ENCODE peak calls at places on chromosomes 4 and X, in ten cellular contexts. One of them, this sample, is unnamed.

GRCh38 chr4:10371869-10372471 is 85.3 kb downstream of the ZNF518B start:
- DNase-seq in germinal center: no peak
- DNase-seq in neural crest cell: no peak
- DNase-seq in K562: peak
- DNase-seq in DMS153: no peak
- DNase-seq in iPS-NIHi11: peak
- DNase-seq in kidney: no peak
- DNase-seq in dorsolateral prefrontal cortex: no peak
- DNase-seq in Right ventricle myocardium superior: no peak
- DNase-seq in cardiac muscle cell: peak
- DNase-seq in this sample: peak

GRCh38 chrX:9267415-9267814 is 197.4 kb upstream of the TBL1X start:
- DNase-seq in dorsolateral prefrontal cortex: no peak
- DNase-seq in K562: no peak
- DNase-seq in germinal center: no peak
- DNase-seq in neural crest cell: no peak
- DNase-seq in Right ventricle myocardium superior: no peak
- DNase-seq in cardiac muscle cell: no peak
- DNase-seq in DMS153: no peak
- DNase-seq in kidney: no peak
- DNase-seq in iPS-NIHi11: no peak
- DNase-seq in this sample: no peak

GRCh38 chr4:102641796-102642195 is 119.0 kb downstream of the MANBA start:
- DNase-seq in DMS153: no peak
- DNase-seq in Right ventricle myocardium superior: no peak
- DNase-seq in neural crest cell: no peak
- DNase-seq in K562: no peak
- DNase-seq in germinal center: no peak
- DNase-seq in iPS-NIHi11: no peak
- DNase-seq in cardiac muscle cell: no peak
- DNase-seq in kidney: no peak
- DNase-seq in dorsolateral prefrontal cortex: no peak
- DNase-seq in this sample: no peak

GRCh38 chr4:5701971-5702370 is 6.4 kb downstream of the EVC2 start:
- DNase-seq in DMS153: no peak
- DNase-seq in Right ventricle myocardium superior: no peak
- DNase-seq in K562: no peak
- DNase-seq in neural crest cell: no peak
- DNase-seq in kidney: no peak
- DNase-seq in iPS-NIHi11: no peak
- DNase-seq in dorsolateral prefrontal cortex: no peak
- DNase-seq in cardiac muscle cell: no peak
- DNase-seq in germinal center: no peak
- DNase-seq in this sample: no peak

GRCh38 chr4:45939056-45939455 is 184.8 kb downstream of the GABRG1 start:
- DNase-seq in neural crest cell: no peak
- DNase-seq in K562: no peak
- DNase-seq in Right ventricle myocardium superior: no peak
- DNase-seq in kidney: no peak
- DNase-seq in germinal center: no peak
- DNase-seq in iPS-NIHi11: no peak
- DNase-seq in dorsolateral prefrontal cortex: no peak
- DNase-seq in DMS153: no peak
- DNase-seq in cardiac muscle cell: no peak
- DNase-seq in this sample: no peak

GRCh38 chr4:184263910-184264732 is 46.4 kb upstream of the ENPP6 start:
- DNase-seq in K562: peak
- DNase-seq in cardiac muscle cell: peak
- DNase-seq in dorsolateral prefrontal cortex: peak
- DNase-seq in iPS-NIHi11: peak
- DNase-seq in neural crest cell: peak
- DNase-seq in germinal center: peak
- DNase-seq in Right ventricle myocardium superior: peak
- DNase-seq in DMS153: peak
- DNase-seq in kidney: peak
- DNase-seq in this sample: peak

GRCh38 chr4:132297346-132297745 is 851.7 kb upstream of the PCDH10 start:
- DNase-seq in iPS-NIHi11: no peak
- DNase-seq in K562: no peak
- DNase-seq in neural crest cell: no peak
- DNase-seq in cardiac muscle cell: peak
- DNase-seq in DMS153: peak
- DNase-seq in Right ventricle myocardium superior: no peak
- DNase-seq in kidney: no peak
- DNase-seq in dorsolateral prefrontal cortex: no peak
- DNase-seq in germinal center: no peak
- DNase-seq in this sample: no peak

GRCh38 chrX:15769300-15769954 is 20.9 kb upstream of the ZRSR2 start:
- DNase-seq in K562: no peak
- DNase-seq in cardiac muscle cell: no peak
- DNase-seq in germinal center: no peak
- DNase-seq in DMS153: no peak
- DNase-seq in kidney: no peak
- DNase-seq in neural crest cell: no peak
- DNase-seq in dorsolateral prefrontal cortex: no peak
- DNase-seq in iPS-NIHi11: peak
- DNase-seq in Right ventricle myocardium superior: no peak
- DNase-seq in this sample: no peak

GRCh38 chr4:866761-867390 is 40.9 kb upstream of the CPLX1 start:
- DNase-seq in neural crest cell: no peak
- DNase-seq in germinal center: no peak
- DNase-seq in Right ventricle myocardium superior: no peak
- DNase-seq in kidney: peak
- DNase-seq in dorsolateral prefrontal cortex: no peak
- DNase-seq in iPS-NIHi11: peak
- DNase-seq in DMS153: no peak
- DNase-seq in K562: peak
- DNase-seq in cardiac muscle cell: no peak
- DNase-seq in this sample: no peak

GRCh38 chr4:120066182-120066524 is 495 bp downstream of the MAD2L1 start:
- DNase-seq in DMS153: no peak
- DNase-seq in germinal center: no peak
- DNase-seq in K562: no peak
- DNase-seq in neural crest cell: no peak
- DNase-seq in dorsolateral prefrontal cortex: no peak
- DNase-seq in kidney: no peak
- DNase-seq in cardiac muscle cell: no peak
- DNase-seq in iPS-NIHi11: no peak
- DNase-seq in Right ventricle myocardium superior: no peak
- DNase-seq in this sample: peak

GRCh38 chr4:17781072-17781830 is at the start of gene FAM184B:
- DNase-seq in DMS153: no peak
- DNase-seq in dorsolateral prefrontal cortex: peak
- DNase-seq in K562: no peak
- DNase-seq in kidney: peak
- DNase-seq in Right ventricle myocardium superior: no peak
- DNase-seq in cardiac muscle cell: peak
- DNase-seq in iPS-NIHi11: peak
- DNase-seq in germinal center: no peak
- DNase-seq in neural crest cell: peak
- DNase-seq in this sample: peak

GRCh38 chr4:13285336-13285735 is 198.8 kb downstream of the RAB28 start:
- DNase-seq in dorsolateral prefrontal cortex: no peak
- DNase-seq in iPS-NIHi11: no peak
- DNase-seq in neural crest cell: no peak
- DNase-seq in Right ventricle myocardium superior: no peak
- DNase-seq in DMS153: no peak
- DNase-seq in kidney: no peak
- DNase-seq in germinal center: no peak
- DNase-seq in K562: no peak
- DNase-seq in cardiac muscle cell: no peak
- DNase-seq in this sample: no peak

GRCh38 chr4:110516106-110516922 is 40.4 kb downstream of the ENPEP start:
- DNase-seq in kidney: no peak
- DNase-seq in K562: peak
- DNase-seq in iPS-NIHi11: peak
- DNase-seq in cardiac muscle cell: peak
- DNase-seq in Right ventricle myocardium superior: peak
- DNase-seq in dorsolateral prefrontal cortex: peak
- DNase-seq in germinal center: peak
- DNase-seq in DMS153: peak
- DNase-seq in neural crest cell: peak
- DNase-seq in this sample: peak

GRCh38 chr4:4913147-4913561 is 53.7 kb downstream of the MSX1 start:
- DNase-seq in neural crest cell: no peak
- DNase-seq in iPS-NIHi11: no peak
- DNase-seq in DMS153: no peak
- DNase-seq in germinal center: no peak
- DNase-seq in dorsolateral prefrontal cortex: no peak
- DNase-seq in Right ventricle myocardium superior: peak
- DNase-seq in cardiac muscle cell: no peak
- DNase-seq in kidney: no peak
- DNase-seq in K562: no peak
- DNase-seq in this sample: peak

This sample was measured in right cardiac atrium.